ENCODE peak calls at places on chromosomes 6 and 20, in seven cellular contexts. A, D, Q, B, T, M and O are unnamed samples.

GRCh38 chr6:158999669-159000403 is at the start of gene RSPH3:
- DNase-seq in A (peak), D (peak), Q (peak), B (peak), T (peak), M (peak), O (peak)

GRCh38 chr20:21520702-21521595 is 7.1 kb upstream of the NKX2-2 start:
- DNase-seq in A (no peak), D (peak), Q (no peak), B (no peak), T (no peak), M (peak), O (no peak)

GRCh38 chr20:63321148-63321831 is 28.3 kb downstream of the COL20A1 start:
- DNase-seq in A (peak), D (no peak), Q (no peak), B (no peak), T (peak), M (peak), O (no peak)

GRCh38 chr6:89909991-89910390 is 15.7 kb downstream of the GJA10 start:
- DNase-seq in A (no peak), D (no peak), Q (no peak), B (no peak), T (no peak), M (no peak), O (no peak)

GRCh38 chr20:52191132-52191435 is 495 bp downstream of the ZFP64 start:
- DNase-seq in A (no peak), D (no peak), Q (no peak), B (no peak), T (no peak), M (no peak), O (no peak)

GRCh38 chr20:8631271-8631670 is 437.6 kb upstream of the PLCB4 start:
- DNase-seq in A (no peak), D (no peak), Q (no peak), B (no peak), T (no peak), M (no peak), O (no peak)

GRCh38 chr20:4109587-4109986 is 94.2 kb upstream of the RNF24 start:
- DNase-seq in A (no peak), D (no peak), Q (no peak), B (no peak), T (no peak), M (no peak), O (no peak)

GRCh38 chr20:1803216-1804128 is 91.7 kb upstream of the SIRPA start:
- DNase-seq in A (no peak), D (peak), Q (peak), B (peak), T (peak), M (peak), O (no peak)

GRCh38 chr6:35955071-35955470 is 34.2 kb upstream of the SRPK1 start:
- DNase-seq in A (no peak), D (no peak), Q (no peak), B (no peak), T (no peak), M (no peak), O (no peak)

GRCh38 chr6:62746161-62746560 is 460.1 kb upstream of the KHDRBS2 start:
- DNase-seq in A (no peak), D (no peak), Q (no peak), B (no peak), T (no peak), M (no peak), O (no peak)

GRCh38 chr6:160133441-160134336 is 12.1 kb downstream of the SLC22A1 start:
- DNase-seq in A (no peak), D (no peak), Q (peak), B (no peak), T (no peak), M (no peak), O (no peak)

GRCh38 chr20:58071991-58072390 is 156.5 kb downstream of the ANKRD60 start:
- DNase-seq in A (no peak), D (no peak), Q (no peak), B (no peak), T (no peak), M (no peak), O (no peak)

GRCh38 chr6:167699141-167700036 is 127.3 kb upstream of the AFDN start:
- DNase-seq in A (no peak), D (peak), Q (no peak), B (no peak), T (peak), M (peak), O (no peak)

GRCh38 chr6:139519571-139520031 is 145.2 kb upstream of the CITED2 start:
- DNase-seq in A (no peak), D (no peak), Q (no peak), B (no peak), T (no peak), M (no peak), O (no peak)

GRCh38 chr6:13788820-13789219 is 25.5 kb downstream of the MCUR1 start:
- DNase-seq in A (no peak), D (no peak), Q (no peak), B (no peak), T (no peak), M (no peak), O (no peak)

GRCh38 chr6:81238390-81238789 is 514.1 kb downstream of the TENT5A start:
- DNase-seq in A (no peak), D (no peak), Q (no peak), B (no peak), T (no peak), M (no peak), O (no peak)

GRCh38 chr6:93902517-93902916 is 483.2 kb upstream of the EPHA7 start:
- DNase-seq in A (no peak), D (no peak), Q (no peak), B (no peak), T (no peak), M (no peak), O (no peak)

GRCh38 chr20:1001981-1002681 is at the start of gene RSPO4:
- DNase-seq in A (no peak), D (no peak), Q (no peak), B (no peak), T (peak), M (no peak), O (no peak)

GRCh38 chr20:25629816-25630499 is 6.1 kb upstream of the NANP start:
- DNase-seq in A (no peak), D (no peak), Q (no peak), B (no peak), T (no peak), M (no peak), O (no peak)

GRCh38 chr20:25637247-25637646 is 13.4 kb upstream of the NANP start:
- DNase-seq in A (no peak), D (no peak), Q (no peak), B (no peak), T (no peak), M (no peak), O (no peak)

GRCh38 chr20:25632940-25633790 is 9.4 kb upstream of the NANP start:
- DNase-seq in A (no peak), D (no peak), Q (no peak), B (no peak), T (no peak), M (no peak), O (no peak)
- TF ChIP-seq CTCF in A (no peak), D (no peak), Q (no peak), B (no peak), T (no peak), M (no peak), O (no peak)

GRCh38 chr20:35947489-35947888 is 6.8 kb downstream of the SCAND1 start:
- DNase-seq in A (no peak), D (no peak), Q (no peak), B (peak), T (peak), M (no peak), O (no peak)
- TF ChIP-seq CTCF in A (no peak), D (peak), Q (no peak), B (peak), T (peak), M (peak), O (peak)

GRCh38 chr6:30600576-30600975 is 16.5 kb downstream of the PPP1R10 start:
- DNase-seq in A (peak), D (peak), Q (no peak), B (no peak), T (no peak), M (no peak), O (no peak)
- TF ChIP-seq CTCF in A (no peak), D (no peak), Q (no peak), B (no peak), T (no peak), M (no peak), O (no peak)

GRCh38 chr6:54737247-54737646 is 109.3 kb upstream of the FAM83B start:
- DNase-seq in A (no peak), D (no peak), Q (no peak), B (no peak), T (no peak), M (no peak), O (no peak)
- TF ChIP-seq CTCF in A (no peak), D (peak), Q (no peak), B (peak), T (no peak), M (no peak), O (peak)